ENCODE peak calls at places on chromosomes 7 and 10, in eight cellular contexts. X, P, H, M, A, Z, F and G are unnamed samples.

GRCh38 chr10:32972929-32973328 is 14.9 kb upstream of the ITGB1 start:
- DNase-seq in X (no peak), P (peak; percentile 30), H (no peak), M (no peak), A (peak; percentile 35), Z (peak; percentile 38), F (no peak), G (no peak)

GRCh38 chr10:49844775-49845561 is 82.8 kb upstream of the OGDHL start:
- DNase-seq in X (no peak), P (peak; percentile 84), H (no peak), M (peak; percentile 8), A (peak; percentile 54), Z (peak; percentile 76), F (no peak), G (no peak)

GRCh38 chr10:70575486-70575873 is 27.1 kb downstream of the PRF1 start:
- DNase-seq in X (no peak), P (no peak), H (no peak), M (no peak), A (peak; percentile 27), Z (no peak), F (no peak), G (no peak)

GRCh38 chr10:87842776-87843497 is 20.4 kb downstream of the KLLN start:
- DNase-seq in X (no peak), P (no peak), H (no peak), M (peak; percentile 23), A (peak; percentile 92), Z (peak; percentile 84), F (no peak), G (no peak)

GRCh38 chr7:151142686-151143040 is 24.8 kb downstream of the GBX1 start:
- DNase-seq in X (peak; percentile 35), P (no peak), H (peak; percentile 67), M (no peak), A (no peak), Z (no peak), F (no peak), G (no peak)

GRCh38 chr10:45470098-45471012 is 96.3 kb downstream of the ALOX5 start:
- DNase-seq in X (no peak), P (no peak), H (peak; percentile 15), M (peak; percentile 15), A (peak; percentile 34), Z (peak; percentile 87), F (peak; percentile 86), G (peak; percentile 80)

GRCh38 chr10:62083413-62083794 is 181.9 kb downstream of the ARID5B start:
- DNase-seq in X (no peak), P (peak; percentile 53), H (no peak), M (no peak), A (no peak), Z (no peak), F (peak; percentile 43), G (no peak)

GRCh38 chr7:51219261-51219988 is 97.2 kb downstream of the COBL start:
- DNase-seq in X (no peak), P (no peak), H (no peak), M (no peak), A (no peak), Z (no peak), F (no peak), G (no peak)

GRCh38 chr7:2710256-2710655 is 22.3 kb downstream of the AMZ1 start:
- DNase-seq in X (no peak), P (no peak), H (no peak), M (no peak), A (no peak), Z (no peak), F (no peak), G (no peak)

GRCh38 chr7:2708547-2709310 is 20.7 kb downstream of the AMZ1 start:
- DNase-seq in X (no peak), P (no peak), H (no peak), M (no peak), A (no peak), Z (no peak), F (no peak), G (peak; percentile 91)

GRCh38 chr7:2711895-2712675 is 24.1 kb downstream of the AMZ1 start:
- DNase-seq in X (no peak), P (no peak), H (peak; percentile 55), M (no peak), A (no peak), Z (no peak), F (no peak), G (peak; percentile 69)

GRCh38 chr7:2709553-2710165 is 21.7 kb downstream of the AMZ1 start:
- DNase-seq in X (peak; percentile 71), P (peak; percentile 81), H (peak; percentile 75), M (no peak), A (peak; percentile 48), Z (peak; percentile 27), F (peak; percentile 87), G (peak; percentile 94)

DNA sequence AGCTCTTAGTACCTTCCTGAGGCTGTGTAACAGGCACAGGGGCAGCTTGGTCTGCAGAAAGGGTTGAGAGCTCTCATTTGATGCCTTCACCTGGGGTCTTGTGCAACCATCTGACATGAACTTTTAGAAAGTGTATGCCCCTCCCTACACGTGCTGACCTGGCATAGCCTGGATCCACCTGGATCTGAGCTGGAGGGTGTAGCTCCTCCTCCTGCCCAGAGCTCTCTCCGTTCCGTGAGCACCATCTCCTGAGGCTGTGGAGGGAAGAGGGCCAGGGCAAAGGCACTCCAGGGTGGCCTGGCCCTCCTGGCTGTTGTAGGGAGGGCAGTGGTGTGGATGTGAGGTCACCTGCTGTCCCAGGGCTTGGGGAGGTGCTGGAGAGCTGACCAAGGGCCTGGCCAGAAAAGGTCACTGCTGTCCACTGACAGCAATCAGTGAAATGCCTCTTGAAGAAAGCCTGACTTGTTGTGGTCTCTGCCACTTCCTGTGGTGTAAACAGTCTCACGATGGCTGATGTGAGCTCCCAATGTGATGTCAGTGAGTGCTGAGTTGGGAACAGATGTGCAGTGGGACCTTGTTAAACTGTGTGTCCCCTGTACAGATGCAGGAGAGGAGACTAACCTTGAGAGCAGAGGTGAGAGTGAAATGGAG is 23.0 kb downstream of the AMZ1 start:
- DNase-seq in X (no peak), P (peak; percentile 35), H (no peak), M (no peak), A (no peak), Z (peak; percentile 32), F (no peak), G (no peak)
- H3K4me3 ChIP-seq in X (no peak overlapping the region), P (no peak overlapping the region), H (no peak overlapping the region), M (no peak overlapping the region), A (no peak overlapping the region), Z (no peak overlapping the region), F (no peak overlapping the region), G (no peak overlapping the region)

DNA sequence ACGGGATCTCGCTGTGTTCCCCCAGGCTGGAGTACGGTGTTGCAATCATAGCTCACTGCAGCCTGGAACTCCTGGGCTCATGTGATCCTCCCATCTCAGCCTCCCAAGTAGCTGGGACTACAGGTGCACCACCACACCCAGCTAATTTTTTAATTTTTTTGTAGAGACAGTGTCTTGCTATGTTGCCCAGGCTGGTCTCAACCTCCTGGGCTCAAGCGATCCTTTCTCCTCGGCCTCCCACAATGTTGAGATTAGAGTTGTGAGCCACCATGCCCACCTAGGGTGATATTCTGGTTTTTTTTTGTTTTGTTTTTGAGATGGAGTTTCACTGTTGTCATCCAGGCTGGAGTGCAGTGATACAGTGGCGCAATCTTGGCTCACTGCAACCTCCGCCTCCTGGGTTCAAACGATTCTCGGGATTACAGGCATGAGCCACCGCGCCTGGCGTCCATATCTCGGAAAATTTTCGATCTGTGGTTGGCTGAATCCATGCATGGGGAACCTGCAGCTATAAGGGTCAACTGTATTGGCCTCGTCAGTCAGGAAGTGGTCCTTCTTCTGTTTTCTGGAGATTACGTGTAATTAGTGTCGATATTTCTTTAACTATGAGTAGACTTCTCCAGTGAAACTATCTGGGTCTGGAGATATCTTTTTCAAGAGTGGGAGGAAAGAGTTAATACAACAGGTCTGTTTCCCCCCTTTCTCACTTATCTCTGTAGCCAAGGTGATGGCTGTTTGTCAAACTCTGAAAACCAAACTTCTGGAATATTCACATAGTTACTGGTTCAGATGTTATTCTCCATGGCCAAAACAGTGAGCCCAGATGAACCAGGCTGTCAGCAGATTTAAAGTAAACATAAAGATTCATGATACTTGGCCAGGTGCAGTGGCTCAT is 21.0 kb upstream of the FIS1 start:
- DNase-seq in X (no peak), P (no peak), H (no peak), M (no peak), A (no peak), Z (no peak), F (no peak), G (no peak)
- H3K27me3 ChIP-seq in X (peaks cover 3% of the 10 kb centered on the region), P (peaks cover 3% of the 10 kb centered on the region), H (no peaks in the 10 kb centered on the region), M (peaks cover 27% of the 10 kb centered on the region), A (no peaks in the 10 kb centered on the region), Z (peaks cover 12% of the 10 kb centered on the region), F (no peaks in the 10 kb centered on the region), G (no peaks in the 10 kb centered on the region)

GRCh38 chr7:158825628-158826289 is 3.5 kb downstream of the ESYT2 start:
- DNase-seq in X (no peak), P (no peak), H (no peak), M (no peak), A (no peak), Z (no peak), F (no peak), G (no peak)
- H3K4me3 ChIP-seq in X (no peak overlapping the region), P (no peak overlapping the region), H (no peak overlapping the region), M (no peak overlapping the region), A (no peak overlapping the region), Z (no peak overlapping the region), F (no peak overlapping the region), G (no peak overlapping the region)

GRCh38 chr10:118595064-118595420 is 406 bp downstream of the PRLHR start:
- DNase-seq in X (no peak), P (no peak), H (no peak), M (no peak), A (no peak), Z (no peak), F (no peak), G (no peak)

GRCh38 chr10:118592675-118593330 is 2.6 kb downstream of the PRLHR start:
- DNase-seq in X (peak; percentile 49), P (peak; percentile 36), H (no peak), M (no peak), A (no peak), Z (no peak), F (no peak), G (no peak)

GRCh38 chr10:118596426-118597124 is 1.1 kb upstream of the PRLHR start:
- DNase-seq in X (no peak), P (peak; percentile 26), H (no peak), M (no peak), A (no peak), Z (no peak), F (peak; percentile 21), G (no peak)

GRCh38 chr10:118594392-118595063 is 920 bp downstream of the PRLHR start:
- DNase-seq in X (peak; percentile 49), P (no peak), H (peak; percentile 92), M (no peak), A (peak; percentile 57), Z (peak; percentile 21), F (peak; percentile 96), G (peak; percentile 16)

DNA sequence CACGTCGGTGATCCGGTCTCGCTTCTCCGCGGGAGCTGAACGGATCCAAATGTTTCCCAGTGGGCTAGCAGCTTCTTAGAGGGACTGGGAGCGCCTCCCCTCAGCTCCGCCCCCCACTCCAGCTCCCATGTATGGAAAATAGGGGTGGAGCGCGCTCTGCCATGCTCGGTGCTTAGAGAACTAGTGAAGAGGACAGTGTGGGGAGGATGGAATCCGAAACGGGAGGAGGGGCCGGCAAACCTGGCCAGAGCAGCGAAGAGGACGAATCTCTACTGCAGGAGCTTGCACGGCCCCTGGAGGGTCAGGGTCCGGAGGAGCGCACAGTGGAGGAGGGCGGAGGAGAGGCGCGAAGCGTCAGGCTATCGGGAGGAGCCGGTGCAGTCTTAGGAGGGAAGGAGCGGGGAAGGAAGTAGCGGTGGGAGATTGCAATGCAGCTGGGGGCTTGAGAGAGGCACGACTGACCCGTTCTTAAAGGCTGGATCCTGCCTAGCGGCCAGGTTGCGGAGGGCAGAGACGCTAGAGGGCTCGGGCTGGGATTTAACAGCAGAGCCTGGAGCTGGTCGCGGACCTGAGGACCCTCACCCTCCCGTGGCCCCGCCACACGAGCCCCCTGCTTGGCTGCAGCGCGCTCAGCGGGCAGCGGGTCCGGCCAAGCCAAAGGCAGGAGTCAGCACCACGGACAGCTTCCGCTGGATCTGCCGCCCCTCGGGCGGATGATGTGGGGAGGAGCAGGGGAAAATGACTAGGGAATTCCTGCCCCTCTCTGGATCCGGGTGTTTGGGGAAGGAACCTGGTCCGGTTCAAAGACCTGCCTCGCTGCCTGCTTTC is at the start of gene PRLHR:
- DNase-seq in X (peak; percentile 57), P (no peak), H (peak; percentile 89), M (no peak), A (no peak), Z (peak; percentile 10), F (peak; percentile 86), G (peak; percentile 15)
- H3K27me3 ChIP-seq in X (peaks cover 18% of the 10 kb centered on the region), P (peaks cover 31% of the 10 kb centered on the region), H (peaks cover 77% of the 10 kb centered on the region), M (peaks cover 11% of the 10 kb centered on the region), A (peaks cover 18% of the 10 kb centered on the region), Z (peaks cover 18% of the 10 kb centered on the region), F (peaks cover 7% of the 10 kb centered on the region), G (peaks cover 27% of the 10 kb centered on the region)